ENCODE peak calls at places on chromosomes 4 and X, in four cellular contexts. One of them, this sample, is unnamed.
A peak's percentile ranks its signal among the peaks of the same experiment; 100 is the strongest.

GRCh38 chrX:147550217-147550616 is 361.5 kb upstream of the FMR1 start:
- DNase-seq in IMR-90: no peak
- DNase-seq in K562: no peak
- DNase-seq in GM12878: no peak
- DNase-seq in this sample: peak; percentile 1

GRCh38 chr4:130689182-130689581 is 1593.2 kb downstream of the C4orf33 start:
- DNase-seq in IMR-90: no peak
- DNase-seq in K562: no peak
- DNase-seq in GM12878: no peak
- DNase-seq in this sample: no peak

GRCh38 chr4:185115827-185116232 is 27.2 kb upstream of the SLC25A4 start:
- DNase-seq in IMR-90: peak; percentile 94
- DNase-seq in K562: peak; percentile 93
- DNase-seq in GM12878: no peak
- DNase-seq in this sample: peak; percentile 86

GRCh38 chr4:56655627-56656345 is 25.3 kb downstream of the HOPX start:
- DNase-seq in IMR-90: no peak
- DNase-seq in K562: no peak
- DNase-seq in GM12878: no peak
- DNase-seq in this sample: peak; percentile 84

GRCh38 chr4:110631582-110632505 is 9.0 kb upstream of the PITX2 start:
- DNase-seq in IMR-90: peak; percentile 84
- DNase-seq in K562: peak; percentile 65
- DNase-seq in GM12878: no peak
- DNase-seq in this sample: peak; percentile 89

GRCh38 chr4:183747931-183748664 is 89.0 kb downstream of the TRAPPC11 start:
- DNase-seq in IMR-90: peak; percentile 8
- DNase-seq in K562: no peak
- DNase-seq in GM12878: no peak
- DNase-seq in this sample: peak; percentile 48

GRCh38 chr4:139556735-139557505 is 901 bp upstream of the SETD7 start:
- DNase-seq in IMR-90: no peak
- DNase-seq in K562: no peak
- DNase-seq in GM12878: no peak
- DNase-seq in this sample: peak; percentile 69

GRCh38 chr4:102730968-102731533 is 29.7 kb downstream of the MANBA start:
- DNase-seq in IMR-90: no peak
- DNase-seq in K562: peak; percentile 17
- DNase-seq in GM12878: no peak
- DNase-seq in this sample: no peak

GRCh38 chr4:26589699-26590098 is 5.8 kb downstream of the TBC1D19 start:
- DNase-seq in IMR-90: no peak
- DNase-seq in K562: no peak
- DNase-seq in GM12878: no peak
- DNase-seq in this sample: no peak

GRCh38 chr4:101258782-101259353 is 88.5 kb downstream of the PPP3CA start:
- DNase-seq in IMR-90: no peak
- DNase-seq in K562: no peak
- DNase-seq in GM12878: no peak
- DNase-seq in this sample: no peak

GRCh38 chr4:8694651-8695151 is 102.1 kb downstream of the CPZ start:
- DNase-seq in IMR-90: no peak
- DNase-seq in K562: no peak
- DNase-seq in GM12878: no peak
- DNase-seq in this sample: peak; percentile 7

GRCh38 chr4:170087163-170087700 is 2.5 kb downstream of the AADAT start:
- DNase-seq in IMR-90: no peak
- DNase-seq in K562: no peak
- DNase-seq in GM12878: no peak
- DNase-seq in this sample: no peak

GRCh38 chr4:13534344-13535063 is 9.8 kb downstream of the NKX3-2 start:
- DNase-seq in IMR-90: no peak
- DNase-seq in K562: no peak
- DNase-seq in GM12878: no peak
- DNase-seq in this sample: peak; percentile 20

GRCh38 chrX:25548806-25549205 is 533.0 kb upstream of the ARX start:
- DNase-seq in IMR-90: peak; percentile 1
- DNase-seq in K562: no peak
- DNase-seq in GM12878: no peak
- DNase-seq in this sample: no peak

GRCh38 chrX:101803451-101803850 is 128.4 kb downstream of the ZMAT1 start:
- DNase-seq in IMR-90: peak; percentile 19
- DNase-seq in K562: no peak
- DNase-seq in GM12878: no peak
- DNase-seq in this sample: no peak

GRCh38 chrX:18666614-18667013 is 5.3 kb downstream of the RS1 start:
- DNase-seq in IMR-90: no peak
- DNase-seq in K562: no peak
- DNase-seq in GM12878: no peak
- DNase-seq in this sample: no peak
- TF ChIP-seq MXI1 in IMR-90: no peak
- TF ChIP-seq MXI1 in K562: no peak
- TF ChIP-seq MXI1 in GM12878: no peak
- TF ChIP-seq MXI1 in this sample: no peak

DNA sequence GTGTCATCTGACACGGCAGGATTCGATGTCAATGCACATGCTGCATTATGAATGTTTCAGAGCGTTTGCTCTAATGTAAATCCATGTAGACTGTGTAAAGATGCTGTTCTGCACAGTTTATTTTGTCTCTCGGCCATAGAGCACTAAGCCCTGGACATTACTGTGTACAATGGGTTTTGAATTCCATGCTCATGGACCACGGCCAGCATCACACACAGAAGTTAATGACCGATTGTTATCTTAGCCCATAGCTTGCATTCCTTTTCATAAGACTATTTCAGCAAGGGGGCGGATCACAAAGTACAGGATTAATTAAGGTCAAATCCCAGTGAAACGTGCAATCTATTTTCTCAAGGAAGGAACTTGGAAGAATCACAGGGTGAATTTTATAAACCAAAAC is 286.1 kb upstream of the TENM3 start:
- DNase-seq in IMR-90: peak; percentile 78
- DNase-seq in K562: no peak
- DNase-seq in GM12878: no peak
- DNase-seq in this sample: no peak
- TF ChIP-seq MXI1 in IMR-90: no peak
- TF ChIP-seq MXI1 in K562: no peak
- TF ChIP-seq MXI1 in GM12878: no peak
- TF ChIP-seq MXI1 in this sample: no peak

DNA sequence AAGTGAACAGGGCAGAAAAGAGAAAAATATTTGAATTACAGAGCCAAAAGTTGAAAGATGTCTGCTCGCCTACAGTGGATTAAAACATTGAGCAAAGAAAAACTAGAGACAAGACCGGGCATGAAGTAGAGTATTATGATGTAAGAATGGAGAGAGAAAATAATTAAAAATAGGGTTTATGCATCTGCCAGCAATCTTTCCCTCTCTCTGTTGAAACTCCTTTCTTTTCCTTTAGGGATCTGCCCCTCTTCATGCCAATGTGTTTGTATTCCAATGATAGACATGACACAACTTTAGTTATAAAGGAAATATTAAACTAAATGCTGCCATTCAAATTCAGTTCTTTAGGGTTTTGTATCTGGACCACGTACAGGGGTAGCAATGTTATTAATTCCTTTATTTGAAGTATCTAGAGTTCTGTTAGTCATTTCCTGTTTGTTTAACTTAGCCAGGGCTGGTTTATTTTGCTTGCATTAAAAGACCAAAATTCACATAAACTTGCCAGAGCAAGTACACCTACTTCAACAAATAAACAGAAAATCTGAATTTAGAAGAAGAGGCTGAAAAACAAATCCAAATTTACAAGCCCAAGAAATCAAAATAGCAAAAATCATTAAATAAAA is 202.6 kb downstream of the SPOCK3 start:
- DNase-seq in IMR-90: peak; percentile 5
- DNase-seq in K562: no peak
- DNase-seq in GM12878: no peak
- DNase-seq in this sample: no peak
- TF ChIP-seq MXI1 in IMR-90: no peak
- TF ChIP-seq MXI1 in K562: no peak
- TF ChIP-seq MXI1 in GM12878: no peak
- TF ChIP-seq MXI1 in this sample: no peak

DNA sequence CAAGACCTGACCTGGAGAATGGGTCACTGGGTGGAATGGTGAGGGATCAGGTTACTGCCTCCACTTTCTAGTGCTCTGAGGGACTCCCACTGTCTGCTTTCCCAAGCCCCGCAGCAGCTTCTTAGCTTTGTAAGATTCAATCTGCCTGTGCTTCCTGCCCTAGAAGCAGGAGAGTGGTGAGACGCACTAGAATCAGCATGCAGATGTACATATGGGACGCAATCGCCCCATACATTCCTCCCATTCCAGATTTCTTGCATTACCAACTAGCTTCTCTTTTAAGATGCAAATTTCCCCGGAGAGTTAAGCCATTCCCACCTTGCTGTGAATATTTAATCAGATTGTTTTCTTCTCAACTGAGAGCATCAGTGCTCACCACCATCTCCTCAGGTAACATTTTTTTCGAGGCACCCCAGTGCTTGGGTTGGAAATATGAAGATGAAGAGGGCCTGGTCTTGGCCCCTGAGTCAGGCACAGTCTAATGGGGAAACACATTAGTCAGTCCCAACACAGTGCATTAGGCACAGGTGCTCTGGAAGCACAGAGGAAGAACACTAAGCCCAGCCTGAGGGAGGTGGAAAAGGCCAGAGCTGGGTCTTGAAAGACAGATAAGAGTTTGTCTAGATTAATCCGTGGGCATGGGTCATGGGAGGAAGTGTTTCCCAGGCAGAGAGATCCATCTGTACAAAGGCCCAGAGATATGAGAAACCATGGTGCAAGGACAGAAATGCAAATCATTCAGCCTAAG is 66.7 kb upstream of the PRPS1 start:
- DNase-seq in IMR-90: peak; percentile 35
- DNase-seq in K562: no peak
- DNase-seq in GM12878: no peak
- DNase-seq in this sample: no peak
- TF ChIP-seq MXI1 in IMR-90: no peak
- TF ChIP-seq MXI1 in K562: no peak
- TF ChIP-seq MXI1 in GM12878: no peak
- TF ChIP-seq MXI1 in this sample: no peak

GRCh38 chr4:91108751-91109150 is 981.6 kb downstream of the CCSER1 start:
- DNase-seq in IMR-90: no peak
- DNase-seq in K562: no peak
- DNase-seq in GM12878: no peak
- DNase-seq in this sample: no peak

GRCh38 chr4:91114386-91114785 is 987.2 kb downstream of the CCSER1 start:
- DNase-seq in IMR-90: no peak
- DNase-seq in K562: no peak
- DNase-seq in GM12878: no peak
- DNase-seq in this sample: no peak

GRCh38 chr4:91111556-91111955 is 984.4 kb downstream of the CCSER1 start:
- DNase-seq in IMR-90: no peak
- DNase-seq in K562: no peak
- DNase-seq in GM12878: no peak
- DNase-seq in this sample: no peak

GRCh38 chr4:91116861-91117260 is 989.7 kb downstream of the CCSER1 start:
- DNase-seq in IMR-90: no peak
- DNase-seq in K562: no peak
- DNase-seq in GM12878: no peak
- DNase-seq in this sample: peak; percentile 15

GRCh38 chr4:91113130-91113706 is 986.0 kb downstream of the CCSER1 start:
- DNase-seq in IMR-90: peak; percentile 6
- DNase-seq in K562: peak; percentile 4
- DNase-seq in GM12878: peak; percentile 5
- DNase-seq in this sample: peak; percentile 28
- TF ChIP-seq MXI1 in IMR-90: no peak
- TF ChIP-seq MXI1 in K562: no peak
- TF ChIP-seq MXI1 in GM12878: no peak
- TF ChIP-seq MXI1 in this sample: no peak